ENCODE peak calls at places on chromosomes 2 and 18, in nine cellular contexts. One of them, this sample, is unnamed.

GRCh38 chr2:7707723-7708122 is 790.5 kb downstream of the RNF144A start:
- DNase-seq in stomach: no peak
- DNase-seq in GM23338: no peak
- DNase-seq in breast epithelium: no peak
- DNase-seq in prostate gland: no peak
- DNase-seq in SK-N-SH: no peak
- DNase-seq in HCT116: no peak
- DNase-seq in sigmoid colon: no peak
- DNase-seq in K562: no peak
- DNase-seq in this sample: no peak

GRCh38 chr18:57497372-57498294 is 62.5 kb downstream of the ONECUT2 start:
- DNase-seq in stomach: no peak
- DNase-seq in GM23338: no peak
- DNase-seq in breast epithelium: no peak
- DNase-seq in prostate gland: no peak
- DNase-seq in SK-N-SH: no peak
- DNase-seq in HCT116: no peak
- DNase-seq in sigmoid colon: no peak
- DNase-seq in K562: no peak
- DNase-seq in this sample: no peak

GRCh38 chr2:127615511-127616166 is 30.3 kb upstream of the GPR17 start:
- DNase-seq in stomach: peak; percentile 14
- DNase-seq in GM23338: no peak
- DNase-seq in breast epithelium: peak; percentile 10
- DNase-seq in prostate gland: peak; percentile 67
- DNase-seq in SK-N-SH: peak; percentile 3
- DNase-seq in HCT116: no peak
- DNase-seq in sigmoid colon: peak; percentile 12
- DNase-seq in K562: no peak
- DNase-seq in this sample: no peak

GRCh38 chr2:9004338-9005204 is 1.1 kb upstream of the MBOAT2 start:
- DNase-seq in stomach: no peak
- DNase-seq in GM23338: no peak
- DNase-seq in breast epithelium: no peak
- DNase-seq in prostate gland: no peak
- DNase-seq in SK-N-SH: no peak
- DNase-seq in HCT116: no peak
- DNase-seq in sigmoid colon: no peak
- DNase-seq in K562: peak; percentile 39
- DNase-seq in this sample: no peak

GRCh38 chr2:234694244-234695013 is 197.5 kb upstream of the ARL4C start:
- DNase-seq in stomach: peak; percentile 71
- DNase-seq in GM23338: no peak
- DNase-seq in breast epithelium: no peak
- DNase-seq in prostate gland: no peak
- DNase-seq in SK-N-SH: no peak
- DNase-seq in HCT116: peak; percentile 60
- DNase-seq in sigmoid colon: no peak
- DNase-seq in K562: no peak
- DNase-seq in this sample: no peak

GRCh38 chr2:62415019-62415431 is 91.0 kb downstream of the TMEM17 start:
- DNase-seq in stomach: no peak
- DNase-seq in GM23338: no peak
- DNase-seq in breast epithelium: no peak
- DNase-seq in prostate gland: no peak
- DNase-seq in SK-N-SH: no peak
- DNase-seq in HCT116: no peak
- DNase-seq in sigmoid colon: no peak
- DNase-seq in K562: no peak
- DNase-seq in this sample: no peak

GRCh38 chr2:219634951-219635751 is 7.7 kb downstream of the SLC4A3 start:
- DNase-seq in stomach: no peak
- DNase-seq in GM23338: no peak
- DNase-seq in breast epithelium: no peak
- DNase-seq in prostate gland: no peak
- DNase-seq in SK-N-SH: peak; percentile 15
- DNase-seq in HCT116: no peak
- DNase-seq in sigmoid colon: peak; percentile 46
- DNase-seq in K562: no peak
- DNase-seq in this sample: no peak

GRCh38 chr2:24051833-24052232 is 2.3 kb downstream of the FKBP1B start:
- DNase-seq in stomach: no peak
- DNase-seq in GM23338: no peak
- DNase-seq in breast epithelium: no peak
- DNase-seq in prostate gland: no peak
- DNase-seq in SK-N-SH: no peak
- DNase-seq in HCT116: no peak
- DNase-seq in sigmoid colon: no peak
- DNase-seq in K562: no peak
- DNase-seq in this sample: no peak

GRCh38 chr2:71313-72035 is 25.2 kb upstream of the FAM110C start:
- DNase-seq in stomach: no peak
- DNase-seq in GM23338: no peak
- DNase-seq in breast epithelium: no peak
- DNase-seq in prostate gland: peak; percentile 37
- DNase-seq in SK-N-SH: no peak
- DNase-seq in HCT116: peak; percentile 36
- DNase-seq in sigmoid colon: no peak
- DNase-seq in K562: no peak
- DNase-seq in this sample: no peak

GRCh38 chr2:44843086-44843485 is 98.4 kb upstream of the SIX3 start:
- DNase-seq in stomach: no peak
- DNase-seq in GM23338: no peak
- DNase-seq in breast epithelium: no peak
- DNase-seq in prostate gland: no peak
- DNase-seq in SK-N-SH: no peak
- DNase-seq in HCT116: no peak
- DNase-seq in sigmoid colon: no peak
- DNase-seq in K562: no peak
- DNase-seq in this sample: no peak

GRCh38 chr2:109124982-109125594 is 3.9 kb upstream of the SH3RF3 start:
- DNase-seq in stomach: no peak
- DNase-seq in GM23338: peak; percentile 19
- DNase-seq in breast epithelium: no peak
- DNase-seq in prostate gland: no peak
- DNase-seq in SK-N-SH: peak; percentile 63
- DNase-seq in HCT116: no peak
- DNase-seq in sigmoid colon: no peak
- DNase-seq in K562: no peak
- DNase-seq in this sample: no peak
- H3K27ac ChIP-seq in stomach: no peak overlapping the region
- H3K27ac ChIP-seq in GM23338: no peak overlapping the region
- H3K27ac ChIP-seq in breast epithelium: no peak overlapping the region
- H3K27ac ChIP-seq in prostate gland: no peak overlapping the region
- H3K27ac ChIP-seq in SK-N-SH: peak overlapping the region; percentile 86
- H3K27ac ChIP-seq in HCT116: no peak overlapping the region
- H3K27ac ChIP-seq in sigmoid colon: no peak overlapping the region
- H3K27ac ChIP-seq in K562: no peak overlapping the region
- H3K27ac ChIP-seq in this sample: no peak overlapping the region

GRCh38 chr2:239290618-239291504 is 110.0 kb downstream of the HDAC4 start:
- DNase-seq in stomach: no peak
- DNase-seq in GM23338: peak; percentile 36
- DNase-seq in breast epithelium: peak; percentile 50
- DNase-seq in prostate gland: no peak
- DNase-seq in SK-N-SH: no peak
- DNase-seq in HCT116: no peak
- DNase-seq in sigmoid colon: peak; percentile 85
- DNase-seq in K562: no peak
- DNase-seq in this sample: no peak
- TF ChIP-seq POLR2AphosphoS5 in stomach: no peak
- TF ChIP-seq POLR2AphosphoS5 in GM23338: no peak
- TF ChIP-seq POLR2AphosphoS5 in breast epithelium: no peak
- TF ChIP-seq POLR2AphosphoS5 in prostate gland: peak; percentile 51
- TF ChIP-seq POLR2AphosphoS5 in SK-N-SH: no peak
- TF ChIP-seq POLR2AphosphoS5 in HCT116: no peak
- TF ChIP-seq POLR2AphosphoS5 in sigmoid colon: peak; percentile 45
- TF ChIP-seq POLR2AphosphoS5 in K562: no peak
- TF ChIP-seq POLR2AphosphoS5 in this sample: no peak

GRCh38 chr18:70200286-70200685 is 5.2 kb downstream of the RTTN start:
- DNase-seq in stomach: no peak
- DNase-seq in GM23338: no peak
- DNase-seq in breast epithelium: no peak
- DNase-seq in prostate gland: no peak
- DNase-seq in SK-N-SH: no peak
- DNase-seq in HCT116: no peak
- DNase-seq in sigmoid colon: no peak
- DNase-seq in K562: no peak
- DNase-seq in this sample: no peak
- H3K27ac ChIP-seq in stomach: no peak overlapping the region
- H3K27ac ChIP-seq in GM23338: no peak overlapping the region
- H3K27ac ChIP-seq in breast epithelium: no peak overlapping the region
- H3K27ac ChIP-seq in prostate gland: no peak overlapping the region
- H3K27ac ChIP-seq in SK-N-SH: no peak overlapping the region
- H3K27ac ChIP-seq in HCT116: no peak overlapping the region
- H3K27ac ChIP-seq in sigmoid colon: no peak overlapping the region
- H3K27ac ChIP-seq in K562: no peak overlapping the region
- H3K27ac ChIP-seq in this sample: no peak overlapping the region

GRCh38 chr2:230868151-230868946 is 3.6 kb downstream of the ITM2C start:
- DNase-seq in stomach: peak; percentile 15
- DNase-seq in GM23338: peak; percentile 88
- DNase-seq in breast epithelium: no peak
- DNase-seq in prostate gland: no peak
- DNase-seq in SK-N-SH: peak; percentile 58
- DNase-seq in HCT116: no peak
- DNase-seq in sigmoid colon: no peak
- DNase-seq in K562: no peak
- DNase-seq in this sample: no peak
- TF ChIP-seq POLR2AphosphoS5 in stomach: no peak
- TF ChIP-seq POLR2AphosphoS5 in GM23338: peak; percentile 14
- TF ChIP-seq POLR2AphosphoS5 in breast epithelium: no peak
- TF ChIP-seq POLR2AphosphoS5 in prostate gland: no peak
- TF ChIP-seq POLR2AphosphoS5 in SK-N-SH: no peak
- TF ChIP-seq POLR2AphosphoS5 in HCT116: no peak
- TF ChIP-seq POLR2AphosphoS5 in sigmoid colon: no peak
- TF ChIP-seq POLR2AphosphoS5 in K562: no peak
- TF ChIP-seq POLR2AphosphoS5 in this sample: no peak

DNA sequence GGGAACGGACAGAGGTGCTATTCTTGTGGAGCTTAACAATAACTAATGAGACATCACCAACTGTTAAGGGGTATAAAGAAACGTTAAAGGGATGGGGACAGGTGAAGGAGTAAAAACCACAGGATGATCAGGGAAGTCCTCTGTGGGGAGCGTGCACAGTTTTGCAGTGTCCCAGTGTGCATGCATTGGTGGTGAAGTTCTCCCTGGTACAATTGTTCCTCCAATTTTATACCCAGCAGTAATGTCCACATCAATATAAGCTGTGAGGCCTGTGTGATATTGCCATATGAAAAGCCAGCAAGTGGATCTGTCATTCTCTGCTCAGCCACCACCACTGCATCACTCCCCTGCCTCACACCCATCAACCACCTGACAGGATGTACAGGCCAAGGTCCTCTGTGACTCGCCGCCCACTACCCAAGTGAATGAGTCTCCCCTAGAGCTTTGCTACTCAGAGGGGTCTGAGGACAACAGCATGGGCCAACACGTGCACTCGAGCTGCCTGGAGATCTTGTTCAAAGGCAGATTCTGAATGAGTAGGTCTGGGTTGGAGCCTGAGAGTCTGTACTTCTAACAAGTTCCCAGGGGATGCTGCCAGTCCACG is 4.6 kb downstream of the MLPH start:
- DNase-seq in stomach: peak; percentile 25
- DNase-seq in GM23338: no peak
- DNase-seq in breast epithelium: no peak
- DNase-seq in prostate gland: no peak
- DNase-seq in SK-N-SH: no peak
- DNase-seq in HCT116: no peak
- DNase-seq in sigmoid colon: no peak
- DNase-seq in K562: no peak
- DNase-seq in this sample: no peak
- H3K27ac ChIP-seq in stomach: peak overlapping the region; percentile 95
- H3K27ac ChIP-seq in GM23338: peak overlapping the region; percentile 80
- H3K27ac ChIP-seq in breast epithelium: peak overlapping the region; percentile 91
- H3K27ac ChIP-seq in prostate gland: no peak overlapping the region
- H3K27ac ChIP-seq in SK-N-SH: no peak overlapping the region
- H3K27ac ChIP-seq in HCT116: no peak overlapping the region
- H3K27ac ChIP-seq in sigmoid colon: no peak overlapping the region
- H3K27ac ChIP-seq in K562: no peak overlapping the region
- H3K27ac ChIP-seq in this sample: no peak overlapping the region

This sample was measured in HL-60.